ENCODE peak calls at places on chromosome 15, in four cellular contexts. F is K562, I is HepG2, N is GM12878. Z is an unnamed sample.

GRCh38 chr15:90087454-90088154 is 14.7 kb downstream of the IDH2 start:
- DNase-seq in F (peak; percentile 81), I (peak; percentile 36), N (no peak), Z (no peak)

GRCh38 chr15:46450810-46451182 is 816.0 kb downstream of the SQOR start:
- DNase-seq in F (no peak), I (peak; percentile 63), N (no peak), Z (no peak)

GRCh38 chr15:56442354-56442753 is 22.6 kb downstream of the MNS1 start:
- DNase-seq in F (no peak), I (no peak), N (no peak), Z (no peak)

GRCh38 chr15:37017031-37017625 is 83.2 kb downstream of the MEIS2 start:
- DNase-seq in F (no peak), I (no peak), N (no peak), Z (no peak)

GRCh38 chr15:76162050-76162425 is 102.3 kb downstream of the TMEM266 start:
- DNase-seq in F (no peak), I (no peak), N (no peak), Z (no peak)

GRCh38 chr15:96333194-96334016 is 2.9 kb downstream of the NR2F2 start:
- DNase-seq in F (no peak), I (no peak), N (no peak), Z (no peak)

GRCh38 chr15:34341922-34342736 is 807 bp downstream of the NOP10 start:
- DNase-seq in F (no peak), I (no peak), N (no peak), Z (no peak)

GRCh38 chr15:67290319-67290718 is 35.7 kb downstream of the IQCH start:
- DNase-seq in F (no peak), I (no peak), N (no peak), Z (no peak)

GRCh38 chr15:72354496-72354895 is 21.3 kb downstream of the HEXA start:
- DNase-seq in F (no peak), I (no peak), N (no peak), Z (no peak)

GRCh38 chr15:35858707-35859106 is 312.7 kb upstream of the DPH6 start:
- DNase-seq in F (no peak), I (no peak), N (no peak), Z (no peak)

GRCh38 chr15:66253296-66253642 is 281 bp downstream of the MEGF11 start:
- DNase-seq in F (no peak), I (no peak), N (no peak), Z (no peak)

GRCh38 chr15:31004220-31004733 is 12.8 kb upstream of the MTMR10 start:
- DNase-seq in F (no peak), I (no peak), N (peak; percentile 99), Z (no peak)

GRCh38 chr15:65085990-65086679 is 9.6 kb downstream of the KBTBD13 start:
- DNase-seq in F (peak; percentile 57), I (peak; percentile 72), N (no peak), Z (peak; percentile 49)

GRCh38 chr15:93619597-93619996 is 530.6 kb upstream of the RGMA start:
- DNase-seq in F (no peak), I (no peak), N (no peak), Z (no peak)

GRCh38 chr15:50145451-50145872 is 26.4 kb upstream of the ATP8B4 start:
- DNase-seq in F (peak; percentile 69), I (peak; percentile 78), N (peak; percentile 16), Z (peak; percentile 71)

GRCh38 chr15:89615135-89615534 is 39.9 kb downstream of the TICRR start:
- DNase-seq in F (no peak), I (no peak), N (no peak), Z (no peak)

GRCh38 chr15:50778089-50778488 is 12.6 kb upstream of the SPPL2A start:
- DNase-seq in F (no peak), I (no peak), N (no peak), Z (no peak)

GRCh38 chr15:98734472-98735284 is 86.3 kb downstream of the IGF1R start:
- DNase-seq in F (no peak), I (peak; percentile 88), N (no peak), Z (no peak)

GRCh38 chr15:36601497-36601932 is 22.1 kb downstream of the CDIN1 start:
- DNase-seq in F (no peak), I (no peak), N (no peak), Z (no peak)

GRCh38 chr15:60918234-60918964 is 310.7 kb downstream of the RORA start:
- DNase-seq in F (no peak), I (no peak), N (no peak), Z (no peak)

GRCh38 chr15:43517354-43518072 is at the start of gene MAP1A:
- DNase-seq in F (peak; percentile 88), I (no peak), N (no peak), Z (no peak)

GRCh38 chr15:63407612-63408011 is 26.0 kb upstream of the CA12 start:
- DNase-seq in F (no peak), I (no peak), N (no peak), Z (no peak)

GRCh38 chr15:44033894-44034293 is 161.2 kb downstream of the FRMD5 start:
- DNase-seq in F (no peak), I (no peak), N (no peak), Z (peak; percentile 16)

GRCh38 chr15:78315686-78316085 is 16.3 kb upstream of the SKIC8 start:
- DNase-seq in F (peak; percentile 40), I (peak; percentile 47), N (no peak), Z (no peak)
- TF ChIP-seq CTCF in F (peak; percentile 51), I (peak; percentile 73), N (peak; percentile 32), Z (peak; percentile 47)

DNA sequence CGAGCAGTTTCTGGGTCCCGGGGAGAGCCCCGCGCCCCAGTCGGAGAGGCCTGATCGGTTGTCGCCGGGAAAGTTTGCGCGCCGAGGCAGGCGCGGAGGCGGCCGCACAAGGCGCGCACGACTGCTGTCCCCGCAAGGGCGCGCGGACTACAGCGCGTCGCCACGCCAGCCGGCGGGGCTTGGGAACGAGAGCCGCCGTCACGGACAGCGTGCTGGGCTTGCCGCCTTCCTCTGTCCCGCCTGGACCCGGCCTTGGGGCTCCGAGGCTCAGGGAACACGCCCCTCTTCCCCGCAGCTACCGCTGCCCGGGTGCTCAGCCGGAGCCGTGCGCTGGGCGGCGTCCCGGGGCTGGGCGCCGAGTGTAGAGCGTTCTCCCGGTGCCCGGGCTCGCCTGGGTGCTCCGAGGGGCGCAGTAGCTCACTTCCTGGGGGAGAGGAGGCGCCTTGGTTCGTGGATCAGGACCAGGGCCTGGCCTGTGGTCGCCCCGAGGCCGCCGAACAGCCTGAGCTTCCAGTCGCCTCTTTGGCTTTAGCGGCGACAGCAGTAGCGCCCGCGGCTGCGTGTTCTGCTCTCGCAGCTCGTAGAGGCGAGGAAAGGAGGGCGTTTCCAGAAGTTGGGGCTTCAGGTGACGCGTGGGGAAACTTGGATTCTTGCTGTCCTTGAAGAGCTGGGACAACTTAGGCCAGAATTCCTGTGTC is 226.6 kb upstream of the C2CD4B start:
- DNase-seq in F (peak; percentile 35), I (peak; percentile 29), N (no peak), Z (no peak)
- TF ChIP-seq SRF in F (no peak), I (no peak), N (no peak), Z (no peak)

DNA sequence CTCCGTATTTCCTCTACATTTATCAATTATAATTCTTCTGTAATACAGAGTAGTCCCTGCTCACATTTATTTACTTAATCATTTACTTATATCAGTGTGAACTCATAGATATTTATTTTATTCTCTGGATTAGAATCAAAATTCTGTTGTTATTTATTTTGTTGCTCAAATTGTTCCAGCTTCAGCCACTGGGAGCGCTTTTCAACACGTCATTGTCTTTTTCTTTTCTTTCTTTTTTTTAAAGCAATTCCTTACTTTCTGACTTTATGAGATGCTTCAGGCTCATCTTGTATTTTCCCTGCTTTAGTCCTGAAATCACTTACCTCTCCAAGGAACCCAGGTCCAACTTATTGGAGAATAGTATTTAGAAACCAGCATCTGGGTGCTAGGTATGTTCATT is 53.4 kb downstream of the GLCE start:
- DNase-seq in F (no peak), I (no peak), N (no peak), Z (no peak)
- TF ChIP-seq CTCF in F (peak; percentile 58), I (no peak), N (no peak), Z (no peak)

GRCh38 chr15:68656438-68656739 is 77.6 kb downstream of the CORO2B start:
- DNase-seq in F (no peak), I (no peak), N (no peak), Z (no peak)

GRCh38 chr15:68655686-68656437 is 77.1 kb downstream of the CORO2B start:
- DNase-seq in F (no peak), I (no peak), N (no peak), Z (no peak)

GRCh38 chr15:68654786-68655560 is 76.2 kb downstream of the CORO2B start:
- DNase-seq in F (no peak), I (no peak), N (no peak), Z (no peak)

GRCh38 chr15:68658151-68658550 is 79.4 kb downstream of the CORO2B start:
- DNase-seq in F (no peak), I (no peak), N (no peak), Z (no peak)

GRCh38 chr15:68658641-68659358 is 80.0 kb downstream of the CORO2B start:
- DNase-seq in F (no peak), I (no peak), N (no peak), Z (no peak)
- TF ChIP-seq SRF in F (no peak), I (no peak), N (no peak), Z (no peak)

GRCh38 chr15:92392462-92392861 is 1.2 kb upstream of the ST8SIA2 start:
- DNase-seq in F (no peak), I (no peak), N (no peak), Z (no peak)

GRCh38 chr15:92393994-92394326 is 279 bp downstream of the ST8SIA2 start:
- DNase-seq in F (no peak), I (no peak), N (no peak), Z (no peak)

GRCh38 chr15:92393287-92393993 is at the start of gene ST8SIA2:
- DNase-seq in F (no peak), I (no peak), N (no peak), Z (no peak)

GRCh38 chr15:92392966-92393286 is 755 bp upstream of the ST8SIA2 start:
- DNase-seq in F (no peak), I (no peak), N (no peak), Z (no peak)

DNA sequence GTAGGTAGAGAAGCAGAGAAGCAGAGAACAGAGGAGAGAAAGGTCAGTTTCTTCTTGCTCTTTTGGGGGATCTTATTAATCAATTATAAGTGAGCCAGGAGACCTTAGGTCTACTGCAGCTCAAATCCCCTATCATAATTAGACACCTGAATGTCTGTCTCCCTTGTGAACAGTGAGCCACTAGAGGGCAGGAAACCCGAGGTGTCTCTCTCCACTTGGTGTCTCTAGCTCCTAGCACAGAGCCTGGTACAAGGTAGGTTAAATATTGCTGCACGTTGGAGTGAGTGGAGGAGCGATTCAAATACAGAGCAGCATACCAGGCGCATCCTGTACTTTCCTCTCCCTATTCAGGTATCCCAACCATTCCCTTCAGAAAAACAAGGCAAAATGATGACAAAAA is 2.0 kb upstream of the ST8SIA2 start:
- DNase-seq in F (no peak), I (peak; percentile 6), N (no peak), Z (peak; percentile 36)
- TF ChIP-seq CTCF in F (peak; percentile 63), I (peak; percentile 24), N (peak; percentile 51), Z (peak; percentile 80)

DNA sequence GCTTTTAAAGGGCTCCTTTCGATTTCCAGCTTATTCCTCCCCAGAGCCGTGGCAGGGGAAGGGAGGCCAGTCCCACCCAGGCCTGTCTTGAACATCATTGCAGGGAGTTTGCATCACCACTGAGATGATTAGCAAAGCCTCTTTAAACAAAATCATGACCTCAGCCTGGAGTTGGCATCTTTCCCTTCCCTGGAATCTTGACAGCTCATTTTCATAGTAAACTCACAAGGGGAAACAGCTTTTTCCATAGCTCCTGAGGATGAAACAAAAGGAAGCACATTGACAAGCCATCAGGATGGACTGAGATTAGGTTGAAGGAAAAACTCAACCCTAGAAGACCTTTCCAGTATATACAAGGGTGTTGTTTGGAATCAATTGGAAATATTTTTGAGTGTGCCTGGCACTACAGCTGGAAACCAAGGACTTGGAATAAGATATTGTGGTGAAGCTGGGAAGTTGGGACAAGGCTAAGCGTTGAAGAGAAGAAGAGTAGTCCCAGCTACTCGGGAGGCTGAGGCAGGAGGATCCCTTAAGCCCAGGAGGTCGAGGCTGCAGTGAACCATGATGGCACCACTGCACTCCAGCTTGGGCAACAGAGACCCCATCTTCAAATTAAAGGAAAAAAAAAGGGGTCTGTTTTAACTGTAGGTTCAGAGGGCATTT is 3.1 kb upstream of the LARP6 start:
- DNase-seq in F (no peak), I (no peak), N (no peak), Z (peak; percentile 59)
- TF ChIP-seq SRF in F (no peak), I (no peak), N (no peak), Z (no peak)

Z was measured in HCT116.